ENCODE peak calls at places on chromosomes 1 and 21, in six cellular contexts. P is right atrium auricular region, I is psoas muscle, K is tibial artery, M is AG04450, A is thoracic aorta. T is an unnamed sample. For H3K9me3, the result is how much of the 10 kb centered on the place peaks cover.

GRCh38 chr1:204153667-204154066 is 1.8 kb upstream of the ETNK2 start:
- DNase-seq in P (no peak), I (no peak), K (no peak), M (no peak), A (no peak), T (no peak)

GRCh38 chr1:54664364-54664763 is 22.8 kb downstream of the MROH7 start:
- DNase-seq in P (no peak), I (no peak), K (no peak), M (no peak), A (no peak), T (no peak)

GRCh38 chr1:87473203-87473661 is 144.6 kb downstream of the LMO4 start:
- DNase-seq in P (no peak), I (no peak), K (no peak), M (no peak), A (no peak), T (peak)

GRCh38 chr1:233662503-233663105 is 48.7 kb downstream of the KCNK1 start:
- DNase-seq in P (no peak), I (no peak), K (no peak), M (no peak), A (no peak), T (no peak)

GRCh38 chr21:44496900-44497550 is 41.7 kb downstream of the LRRC3 start:
- DNase-seq in P (no peak), I (peak), K (no peak), M (no peak), A (no peak), T (peak)

GRCh38 chr1:228884615-228885566 is 149.6 kb downstream of the RHOU start:
- DNase-seq in P (no peak), I (no peak), K (no peak), M (no peak), A (no peak), T (no peak)

GRCh38 chr1:18636762-18637552 is 6.3 kb downstream of the PAX7 start:
- DNase-seq in P (no peak), I (no peak), K (no peak), M (no peak), A (no peak), T (peak)

GRCh38 chr1:228838717-228839500 is 103.6 kb downstream of the RHOU start:
- DNase-seq in P (no peak), I (no peak), K (no peak), M (peak), A (no peak), T (no peak)

GRCh38 chr21:35154788-35155187 is 105.7 kb upstream of the RUNX1 start:
- DNase-seq in P (no peak), I (no peak), K (no peak), M (no peak), A (no peak), T (no peak)

GRCh38 chr1:91755176-91755575 is 130.8 kb downstream of the TGFBR3 start:
- DNase-seq in P (peak), I (peak), K (no peak), M (no peak), A (no peak), T (no peak)

GRCh38 chr1:96187027-96187426 is 534.6 kb upstream of the PTBP2 start:
- DNase-seq in P (no peak), I (no peak), K (no peak), M (no peak), A (no peak), T (no peak)

GRCh38 chr1:241639040-241639652 is 1.0 kb downstream of the CHML start:
- DNase-seq in P (no peak), I (no peak), K (no peak), M (no peak), A (no peak), T (no peak)

GRCh38 chr1:37433171-37433570 is 41.2 kb upstream of the ZC3H12A start:
- DNase-seq in P (no peak), I (no peak), K (no peak), M (no peak), A (no peak), T (no peak)

GRCh38 chr1:37434292-37434907 is 40.0 kb upstream of the ZC3H12A start:
- DNase-seq in P (no peak), I (peak), K (peak), M (no peak), A (no peak), T (peak)

GRCh38 chr1:37430074-37430985 is 44.0 kb upstream of the ZC3H12A start:
- DNase-seq in P (no peak), I (no peak), K (no peak), M (no peak), A (no peak), T (no peak)

GRCh38 chr1:37429038-37429437 is 45.3 kb upstream of the ZC3H12A start:
- DNase-seq in P (no peak), I (no peak), K (no peak), M (no peak), A (no peak), T (no peak)

DNA sequence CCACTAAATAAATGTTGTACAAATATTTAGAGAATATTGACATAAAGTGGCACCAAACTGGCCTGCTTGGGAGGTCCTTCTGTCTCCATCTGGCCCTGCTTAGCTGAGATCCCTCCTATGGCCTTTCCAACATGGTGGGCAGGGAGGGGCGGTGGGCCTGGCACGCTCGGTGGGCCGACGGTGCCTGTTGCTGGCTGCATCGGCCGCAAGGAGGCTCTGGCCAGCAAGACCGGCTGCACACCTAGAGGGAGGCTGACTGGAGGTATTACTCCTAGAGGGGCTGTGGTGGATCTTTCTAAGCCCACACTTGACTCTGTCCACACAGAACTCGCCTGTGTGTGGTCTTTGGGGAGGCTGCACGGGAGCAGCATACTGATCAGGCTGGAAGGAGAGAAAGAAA is 41.7 kb upstream of the ZC3H12A start:
- DNase-seq in P (no peak), I (no peak), K (no peak), M (no peak), A (no peak), T (no peak)
- TF ChIP-seq CTCF in P (no peak), I (no peak), K (no peak), M (no peak), A (no peak), T (peak)

GRCh38 chr1:60921175-60921574 is 161.2 kb upstream of the NFIA start:
- DNase-seq in P (no peak), I (no peak), K (no peak), M (no peak), A (no peak), T (no peak)

GRCh38 chr1:60924165-60924564 is 158.2 kb upstream of the NFIA start:
- DNase-seq in P (no peak), I (no peak), K (no peak), M (no peak), A (no peak), T (no peak)

GRCh38 chr1:60923287-60924110 is 158.9 kb upstream of the NFIA start:
- DNase-seq in P (no peak), I (no peak), K (no peak), M (no peak), A (no peak), T (no peak)

GRCh38 chr1:60922304-60922703 is 160.1 kb upstream of the NFIA start:
- DNase-seq in P (peak), I (peak), K (peak), M (no peak), A (no peak), T (no peak)

GRCh38 chr1:60924964-60925798 is 157.2 kb upstream of the NFIA start:
- DNase-seq in P (no peak), I (no peak), K (no peak), M (no peak), A (no peak), T (no peak)
- H3K4me3 ChIP-seq in P (no peak), I (no peak), K (no peak), M (no peak), A (no peak), T (no peak)

GRCh38 chr1:82801151-82801550 is 1000.4 kb downstream of the ADGRL2 start:
- DNase-seq in P (no peak), I (no peak), K (no peak), M (no peak), A (no peak), T (no peak)
- H3K9me3 ChIP-seq in P (under half), I (under half), K (under half), M (under half), A (under half), T (under half)

DNA sequence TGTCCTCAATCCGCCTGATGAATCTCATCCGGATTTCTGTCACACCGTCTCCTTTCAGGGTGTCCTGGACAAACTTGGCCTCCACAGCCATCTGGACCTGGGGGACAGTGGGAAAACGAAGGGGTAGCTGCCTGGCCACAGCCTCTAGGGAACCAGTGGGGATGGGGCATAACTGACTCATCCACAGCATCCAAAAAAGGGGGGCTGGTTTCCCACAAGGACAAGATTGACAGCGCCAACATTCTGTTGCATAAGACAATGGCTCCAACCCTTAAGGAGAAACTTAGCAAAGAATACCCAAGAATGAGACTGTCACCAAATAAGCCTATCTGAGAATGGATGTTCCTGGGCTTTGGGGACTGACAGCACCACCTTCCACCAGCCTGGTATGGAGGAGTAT is 12.1 kb downstream of the TRAPPC3 start:
- DNase-seq in P (no peak), I (no peak), K (no peak), M (no peak), A (no peak), T (no peak)
- TF ChIP-seq CTCF in P (no peak), I (no peak), K (no peak), M (no peak), A (no peak), T (no peak)

GRCh38 chr21:42063578-42064521 is 7.3 kb upstream of the UMODL1 start:
- DNase-seq in P (no peak), I (no peak), K (no peak), M (no peak), A (no peak), T (no peak)
- H3K4me3 ChIP-seq in P (no peak), I (no peak), K (no peak), M (no peak), A (peak), T (no peak)